ENCODE peak calls at places on chromosomes 1 and 21, in eight cellular contexts. F is Peyer's patch, I is breast epithelium, Y is lower lobe of right lung, T is sigmoid colon, E is heart left ventricle, V is cardiac muscle cell, O is ascending aorta. R is an unnamed sample.

GRCh38 chr1:183212870-183213269 is 26.8 kb downstream of the LAMC2 start:
- DNase-seq in T (no peak), E (no peak), Y (no peak), I (no peak), V (no peak), O (no peak), F (no peak), R (no peak)

GRCh38 chr1:203629509-203630082 is 3.0 kb downstream of the ATP2B4 start:
- DNase-seq in F (peak; percentile 66), Y (peak; percentile 85), I (peak; percentile 65), T (peak; percentile 91), O (peak; percentile 85), V (peak; percentile 69), E (peak; percentile 81), R (peak; percentile 59)

GRCh38 chr1:182885591-182885990 is 46.4 kb downstream of the DHX9 start:
- DNase-seq in I (no peak), T (no peak), E (no peak), O (no peak), Y (no peak), F (no peak), V (no peak), R (no peak)

GRCh38 chr21:33755354-33755753 is 113.1 kb downstream of the ITSN1 start:
- DNase-seq in I (no peak), V (no peak), Y (no peak), E (no peak), T (no peak), O (no peak), F (no peak), R (no peak)

GRCh38 chr1:212667223-212668139 is 32.2 kb downstream of the BATF3 start:
- DNase-seq in O (peak; percentile 79), V (peak; percentile 95), F (no peak), T (no peak), E (peak; percentile 45), I (no peak), Y (no peak), R (peak; percentile 35)

GRCh38 chr1:19251305-19252196 is at the start of the genes EMC1 and MRTO4:
- DNase-seq in I (peak; percentile 80), E (peak; percentile 90), T (peak; percentile 85), O (peak; percentile 89), F (peak; percentile 90), Y (peak; percentile 92), V (peak; percentile 84), R (peak; percentile 88)

GRCh38 chr1:14855278-14855677 is 256.8 kb downstream of the KAZN start:
- DNase-seq in F (no peak), I (no peak), E (no peak), V (no peak), T (no peak), Y (no peak), O (no peak), R (no peak)

GRCh38 chr1:15786581-15786980 is 20.9 kb downstream of the UQCRHL start:
- DNase-seq in E (no peak), F (no peak), Y (no peak), T (no peak), O (peak; percentile 93), I (no peak), V (peak; percentile 44), R (no peak)

GRCh38 chr1:19110266-19110927 is 99.7 kb downstream of the UBR4 start:
- DNase-seq in Y (no peak), O (no peak), V (no peak), T (no peak), F (no peak), E (no peak), I (no peak), R (no peak)

GRCh38 chr1:42937836-42938595 is 20.7 kb downstream of the SLC2A1 start:
- DNase-seq in Y (no peak), T (peak; percentile 24), E (no peak), V (no peak), O (no peak), I (no peak), F (no peak), R (no peak)

GRCh38 chr1:160078392-160079195 is 2.7 kb upstream of the KCNJ9 start:
- DNase-seq in I (no peak), E (no peak), O (no peak), V (peak; percentile 40), T (no peak), F (peak; percentile 30), Y (no peak), R (peak; percentile 56)

GRCh38 chr1:11680270-11681070 is 478 bp downstream of the MAD2L2 start:
- DNase-seq in I (no peak), O (peak; percentile 70), T (peak; percentile 71), E (no peak), Y (no peak), V (peak; percentile 41), F (no peak), R (peak; percentile 19)

GRCh38 chr1:30085814-30086770 is 637.3 kb downstream of the MATN1 start:
- DNase-seq in O (peak; percentile 86), I (no peak), F (no peak), E (peak; percentile 54), V (peak; percentile 60), T (peak; percentile 71), Y (peak; percentile 67), R (peak; percentile 33)

GRCh38 chr1:2962541-2962940 is 58.7 kb upstream of the ACTRT2 start:
- DNase-seq in I (no peak), E (no peak), Y (peak; percentile 14), F (no peak), T (peak; percentile 26), V (no peak), O (no peak), R (no peak)

GRCh38 chr1:22107126-22107525 is 35.8 kb downstream of the WNT4 start:
- DNase-seq in E (no peak), V (no peak), F (peak; percentile 12), T (no peak), Y (no peak), I (no peak), O (no peak), R (no peak)

GRCh38 chr1:27360159-27361043 is 6.4 kb downstream of the MAP3K6 start:
- DNase-seq in E (no peak), I (no peak), Y (peak; percentile 77), F (peak; percentile 55), T (no peak), O (no peak), V (no peak), R (no peak)

GRCh38 chr1:226365831-226366231 is 42.1 kb downstream of the PARP1 start:
- DNase-seq in O (no peak), F (no peak), E (no peak), V (peak; percentile 6), T (no peak), Y (no peak), I (no peak), R (no peak)

GRCh38 chr1:23951646-23952095 is 8.0 kb upstream of the PNRC2 start:
- DNase-seq in Y (no peak), V (peak; percentile 85), F (no peak), E (no peak), O (peak; percentile 83), I (no peak), T (no peak), R (no peak)

GRCh38 chr1:201655243-201655642 is 116.3 kb downstream of the NAV1 start:
- DNase-seq in E (peak; percentile 41), O (no peak), I (no peak), T (peak; percentile 80), V (peak; percentile 73), F (no peak), Y (no peak), R (no peak)
- TF ChIP-seq CTCF in E (no peak), O (no peak), I (no peak), T (no peak), V (peak; percentile 26), F (no peak), Y (no peak), R (no peak)

DNA sequence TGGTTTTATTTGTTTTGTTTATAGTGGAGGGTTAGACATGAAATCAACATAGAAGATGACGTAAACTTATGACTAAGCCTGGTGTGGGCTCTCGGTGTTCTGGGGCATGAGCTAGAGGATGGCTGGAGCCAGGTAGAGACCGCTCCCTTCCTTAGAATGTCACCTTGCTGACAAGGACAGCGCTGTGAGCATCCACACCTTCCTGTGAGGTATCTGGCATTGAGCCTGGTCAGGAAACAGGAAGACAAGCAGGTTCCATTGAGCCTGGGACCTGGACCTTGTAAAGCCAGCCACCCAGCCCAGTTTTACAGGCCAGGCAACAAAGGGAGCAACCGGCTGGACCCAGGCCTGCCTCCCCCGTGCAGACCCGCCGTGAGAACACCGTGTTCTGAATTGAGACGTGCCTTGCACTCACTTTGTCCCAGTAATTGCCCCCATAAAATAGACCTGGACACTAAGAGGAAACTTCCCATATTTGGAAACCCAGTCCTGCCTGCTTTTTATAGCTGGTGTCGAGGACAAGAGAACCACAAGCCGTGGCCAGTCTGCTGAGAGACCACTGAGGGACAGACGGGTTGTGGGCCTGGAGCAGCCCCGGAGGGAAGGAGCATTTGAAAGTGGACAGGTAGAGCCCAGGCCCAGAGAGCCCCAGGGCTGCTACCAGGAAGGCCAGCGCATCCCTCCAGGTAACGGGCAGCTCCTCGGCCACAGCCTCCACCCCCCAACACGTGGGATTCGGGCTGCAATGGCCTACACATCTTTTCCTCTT is 78.0 kb downstream of the PDE9A start:
- DNase-seq in O (no peak), V (no peak), F (no peak), E (no peak), I (no peak), T (peak; percentile 88), Y (no peak), R (no peak)
- H3K36me3 ChIP-seq in O (no peaks in the 10 kb centered on the region), V (no peaks in the 10 kb centered on the region), F (no peaks in the 10 kb centered on the region), E (peaks cover 11% of the 10 kb centered on the region), I (no peaks in the 10 kb centered on the region), T (peaks cover 42% of the 10 kb centered on the region), Y (no peaks in the 10 kb centered on the region), R (peaks cover 3% of the 10 kb centered on the region)

DNA sequence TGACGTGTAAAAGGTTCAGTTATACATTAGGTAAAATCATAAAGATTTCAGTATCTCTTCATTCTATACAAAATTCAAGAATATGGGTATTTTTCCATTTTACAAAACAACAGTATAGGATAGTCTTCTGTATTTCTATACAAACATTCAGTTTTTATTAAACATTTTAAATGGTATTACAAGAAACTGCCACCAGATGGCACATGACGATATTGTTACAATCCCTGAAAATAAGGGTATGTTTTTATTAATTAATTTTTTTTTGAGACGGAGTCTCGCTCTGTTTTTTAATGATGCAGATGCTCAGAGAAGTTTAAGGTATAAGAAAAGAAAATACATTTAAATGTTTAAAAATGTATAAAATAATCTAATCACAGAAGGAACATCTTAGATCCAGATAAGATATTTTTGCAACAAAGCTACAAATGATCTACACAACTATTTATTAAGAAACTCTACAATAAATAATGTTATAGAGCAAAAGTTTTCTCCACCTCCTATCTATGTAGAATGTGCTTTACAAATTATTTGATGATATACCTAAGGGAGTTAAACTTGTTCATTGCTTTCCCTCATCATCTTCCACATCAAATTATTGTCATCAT is 23.5 kb upstream of the RSBN1 start:
- DNase-seq in V (peak; percentile 75), T (no peak), O (no peak), E (no peak), Y (no peak), F (no peak), I (no peak), R (peak; percentile 71)
- TF ChIP-seq CTCF in V (peak; percentile 35), T (peak; percentile 61), O (peak; percentile 46), E (peak; percentile 51), Y (peak; percentile 59), F (peak; percentile 74), I (peak; percentile 15), R (peak; percentile 91)

DNA sequence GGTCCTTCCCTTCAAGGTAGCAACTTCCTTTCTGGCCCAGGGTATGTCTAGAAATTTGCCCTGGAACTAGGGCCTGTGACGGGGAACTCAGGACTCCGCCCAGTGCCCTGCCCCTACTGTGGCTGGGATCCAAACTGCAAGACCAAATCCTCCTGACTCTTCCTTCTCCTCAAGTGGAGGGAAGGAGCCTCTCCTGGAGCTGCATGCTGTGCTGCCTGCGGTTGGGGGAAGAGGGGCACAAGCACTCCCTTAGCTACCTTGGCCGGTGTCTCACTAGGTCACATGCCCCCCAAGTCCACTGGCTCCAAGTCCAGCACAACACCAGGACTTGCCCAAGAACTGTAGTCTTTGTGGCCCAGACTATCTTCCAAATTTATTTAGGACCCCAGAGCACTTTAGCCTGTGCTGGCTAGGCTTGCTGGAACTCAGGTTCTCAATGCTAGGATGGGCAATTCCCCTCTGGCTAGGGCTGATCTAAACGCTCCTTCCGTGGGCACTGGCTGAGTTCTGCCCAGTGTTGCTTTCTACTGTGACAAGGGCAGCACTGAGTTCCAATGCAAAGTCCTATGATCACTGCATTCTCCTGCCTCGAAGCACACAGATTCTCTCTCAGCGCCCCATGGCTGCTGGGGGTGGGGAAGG is 12.2 kb downstream of the ADSS2 start:
- DNase-seq in V (peak; percentile 17), E (no peak), O (no peak), T (no peak), F (no peak), I (no peak), Y (no peak), R (no peak)
- H3K36me3 ChIP-seq in V (peaks cover 5% of the 10 kb centered on the region), E (peaks cover 22% of the 10 kb centered on the region), O (no peaks in the 10 kb centered on the region), T (peaks cover 16% of the 10 kb centered on the region), F (no peaks in the 10 kb centered on the region), I (no peaks in the 10 kb centered on the region), Y (peaks cover 23% of the 10 kb centered on the region), R (peaks cover 55% of the 10 kb centered on the region)